ENCODE peak calls at places on chromosomes 11 and 22, in six cellular contexts. One of them, this sample, is unnamed.

GRCh38 chr11:128179049-128179448 is 408.3 kb downstream of the ETS1 start:
- DNase-seq in coronary artery: no peak
- DNase-seq in neural progenitor cell: no peak
- DNase-seq in OCI-LY7: no peak
- DNase-seq in lower lobe of right lung: no peak
- DNase-seq in fibroblast of pulmonary artery: no peak
- DNase-seq in this sample: no peak

GRCh38 chr11:11247576-11247975 is 105.5 kb downstream of the CSNK2A3 start:
- DNase-seq in OCI-LY7: no peak
- DNase-seq in neural progenitor cell: no peak
- DNase-seq in fibroblast of pulmonary artery: no peak
- DNase-seq in lower lobe of right lung: no peak
- DNase-seq in coronary artery: no peak
- DNase-seq in this sample: no peak

GRCh38 chr11:45737056-45737455 is 67.9 kb upstream of the SLC35C1 start:
- DNase-seq in lower lobe of right lung: no peak
- DNase-seq in fibroblast of pulmonary artery: no peak
- DNase-seq in OCI-LY7: no peak
- DNase-seq in coronary artery: no peak
- DNase-seq in neural progenitor cell: no peak
- DNase-seq in this sample: peak

GRCh38 chr11:108967571-108967970 is 302.7 kb downstream of the DDX10 start:
- DNase-seq in coronary artery: no peak
- DNase-seq in fibroblast of pulmonary artery: no peak
- DNase-seq in lower lobe of right lung: no peak
- DNase-seq in OCI-LY7: no peak
- DNase-seq in neural progenitor cell: no peak
- DNase-seq in this sample: no peak

GRCh38 chr11:77031599-77031998 is 2.6 kb upstream of the B3GNT6 start:
- DNase-seq in neural progenitor cell: no peak
- DNase-seq in OCI-LY7: no peak
- DNase-seq in fibroblast of pulmonary artery: no peak
- DNase-seq in lower lobe of right lung: no peak
- DNase-seq in coronary artery: no peak
- DNase-seq in this sample: no peak

GRCh38 chr11:59426361-59427067 is at the start of gene OR5A2:
- DNase-seq in fibroblast of pulmonary artery: no peak
- DNase-seq in lower lobe of right lung: no peak
- DNase-seq in coronary artery: no peak
- DNase-seq in neural progenitor cell: peak
- DNase-seq in OCI-LY7: no peak
- DNase-seq in this sample: peak

GRCh38 chr22:23244690-23245044 is 64.4 kb downstream of the BCR start:
- DNase-seq in fibroblast of pulmonary artery: no peak
- DNase-seq in coronary artery: no peak
- DNase-seq in lower lobe of right lung: no peak
- DNase-seq in neural progenitor cell: no peak
- DNase-seq in OCI-LY7: no peak
- DNase-seq in this sample: no peak

GRCh38 chr22:25930710-25931353 is 188.8 kb downstream of the MYO18B start:
- DNase-seq in lower lobe of right lung: no peak
- DNase-seq in fibroblast of pulmonary artery: no peak
- DNase-seq in coronary artery: no peak
- DNase-seq in OCI-LY7: no peak
- DNase-seq in neural progenitor cell: no peak
- DNase-seq in this sample: no peak

GRCh38 chr11:11288972-11289616 is 64.0 kb downstream of the CSNK2A3 start:
- DNase-seq in neural progenitor cell: no peak
- DNase-seq in fibroblast of pulmonary artery: no peak
- DNase-seq in coronary artery: no peak
- DNase-seq in OCI-LY7: no peak
- DNase-seq in lower lobe of right lung: no peak
- DNase-seq in this sample: no peak

GRCh38 chr11:96338910-96339703 is 3.9 kb downstream of the MAML2 start:
- DNase-seq in coronary artery: peak
- DNase-seq in OCI-LY7: peak
- DNase-seq in fibroblast of pulmonary artery: peak
- DNase-seq in neural progenitor cell: no peak
- DNase-seq in lower lobe of right lung: peak
- DNase-seq in this sample: peak

GRCh38 chr22:22753526-22754267 is 109.3 kb downstream of the GGTLC2 start:
- DNase-seq in coronary artery: peak
- DNase-seq in lower lobe of right lung: no peak
- DNase-seq in fibroblast of pulmonary artery: peak
- DNase-seq in neural progenitor cell: peak
- DNase-seq in OCI-LY7: peak
- DNase-seq in this sample: peak

GRCh38 chr11:75184051-75184450 is 33.1 kb downstream of the SLCO2B1 start:
- DNase-seq in coronary artery: no peak
- DNase-seq in fibroblast of pulmonary artery: no peak
- DNase-seq in neural progenitor cell: no peak
- DNase-seq in OCI-LY7: no peak
- DNase-seq in lower lobe of right lung: no peak
- DNase-seq in this sample: no peak

DNA sequence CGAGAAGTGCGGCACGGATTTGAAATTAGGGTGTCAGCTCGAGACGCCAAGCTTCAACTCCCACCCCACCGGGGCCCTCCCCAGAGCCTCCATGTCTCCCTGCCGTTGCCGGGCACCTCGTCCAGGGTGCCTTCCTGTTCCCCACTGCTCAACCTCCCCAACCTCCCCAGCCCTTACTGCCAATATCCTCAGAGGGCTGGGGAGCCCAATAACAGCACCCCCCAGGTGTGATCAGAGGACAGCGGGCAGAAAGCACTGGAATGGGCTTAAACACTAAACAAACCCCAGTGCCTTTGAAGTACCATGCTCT is 1336.4 kb downstream of the TBC1D22A start:
- DNase-seq in neural progenitor cell: no peak
- DNase-seq in fibroblast of pulmonary artery: no peak
- DNase-seq in OCI-LY7: no peak
- DNase-seq in coronary artery: peak
- DNase-seq in lower lobe of right lung: no peak
- DNase-seq in this sample: no peak
- H3K4me3 ChIP-seq in neural progenitor cell: no peak
- H3K4me3 ChIP-seq in fibroblast of pulmonary artery: no peak
- H3K4me3 ChIP-seq in OCI-LY7: peak
- H3K4me3 ChIP-seq in coronary artery: no peak
- H3K4me3 ChIP-seq in lower lobe of right lung: no peak
- H3K4me3 ChIP-seq in this sample: no peak

GRCh38 chr22:21448627-21449416 is 18.4 kb upstream of the TMEM191C start:
- DNase-seq in lower lobe of right lung: peak
- DNase-seq in fibroblast of pulmonary artery: no peak
- DNase-seq in neural progenitor cell: peak
- DNase-seq in OCI-LY7: no peak
- DNase-seq in coronary artery: no peak
- DNase-seq in this sample: no peak

GRCh38 chr22:21446128-21446826 is 20.9 kb upstream of the TMEM191C start:
- DNase-seq in fibroblast of pulmonary artery: no peak
- DNase-seq in OCI-LY7: no peak
- DNase-seq in lower lobe of right lung: peak
- DNase-seq in coronary artery: no peak
- DNase-seq in neural progenitor cell: peak
- DNase-seq in this sample: no peak

GRCh38 chr22:21446827-21447690 is 20.1 kb upstream of the TMEM191C start:
- DNase-seq in neural progenitor cell: no peak
- DNase-seq in fibroblast of pulmonary artery: no peak
- DNase-seq in lower lobe of right lung: peak
- DNase-seq in OCI-LY7: no peak
- DNase-seq in coronary artery: no peak
- DNase-seq in this sample: no peak

GRCh38 chr22:21449531-21450319 is 17.5 kb upstream of the TMEM191C start:
- DNase-seq in coronary artery: peak
- DNase-seq in neural progenitor cell: peak
- DNase-seq in lower lobe of right lung: peak
- DNase-seq in OCI-LY7: no peak
- DNase-seq in fibroblast of pulmonary artery: no peak
- DNase-seq in this sample: no peak

GRCh38 chr22:21447694-21448402 is 19.3 kb upstream of the TMEM191C start:
- DNase-seq in coronary artery: no peak
- DNase-seq in fibroblast of pulmonary artery: no peak
- DNase-seq in neural progenitor cell: peak
- DNase-seq in lower lobe of right lung: peak
- DNase-seq in OCI-LY7: no peak
- DNase-seq in this sample: no peak
- TF ChIP-seq CTCF in coronary artery: no peak
- TF ChIP-seq CTCF in fibroblast of pulmonary artery: peak
- TF ChIP-seq CTCF in neural progenitor cell: peak
- TF ChIP-seq CTCF in lower lobe of right lung: no peak
- TF ChIP-seq CTCF in OCI-LY7: peak
- TF ChIP-seq CTCF in this sample: peak

GRCh38 chr11:57775474-57775873 is 13.9 kb downstream of the CTNND1 start:
- DNase-seq in fibroblast of pulmonary artery: no peak
- DNase-seq in neural progenitor cell: no peak
- DNase-seq in coronary artery: no peak
- DNase-seq in lower lobe of right lung: no peak
- DNase-seq in OCI-LY7: no peak
- DNase-seq in this sample: no peak
- H3K4me3 ChIP-seq in fibroblast of pulmonary artery: peak
- H3K4me3 ChIP-seq in neural progenitor cell: peak
- H3K4me3 ChIP-seq in coronary artery: peak
- H3K4me3 ChIP-seq in lower lobe of right lung: peak
- H3K4me3 ChIP-seq in OCI-LY7: no peak
- H3K4me3 ChIP-seq in this sample: no peak

GRCh38 chr22:26942301-26942927 is 285.0 kb downstream of the MIAT start:
- DNase-seq in OCI-LY7: no peak
- DNase-seq in neural progenitor cell: peak
- DNase-seq in coronary artery: no peak
- DNase-seq in lower lobe of right lung: no peak
- DNase-seq in fibroblast of pulmonary artery: no peak
- DNase-seq in this sample: no peak

GRCh38 chr22:26939466-26939865 is 282.1 kb downstream of the MIAT start:
- DNase-seq in coronary artery: no peak
- DNase-seq in neural progenitor cell: no peak
- DNase-seq in lower lobe of right lung: no peak
- DNase-seq in fibroblast of pulmonary artery: no peak
- DNase-seq in OCI-LY7: no peak
- DNase-seq in this sample: no peak

GRCh38 chr22:26937213-26937612 is 279.8 kb downstream of the MIAT start:
- DNase-seq in lower lobe of right lung: no peak
- DNase-seq in OCI-LY7: no peak
- DNase-seq in neural progenitor cell: no peak
- DNase-seq in coronary artery: no peak
- DNase-seq in fibroblast of pulmonary artery: no peak
- DNase-seq in this sample: no peak
- TF ChIP-seq CTCF in lower lobe of right lung: no peak
- TF ChIP-seq CTCF in OCI-LY7: peak
- TF ChIP-seq CTCF in neural progenitor cell: no peak
- TF ChIP-seq CTCF in coronary artery: no peak
- TF ChIP-seq CTCF in fibroblast of pulmonary artery: no peak
- TF ChIP-seq CTCF in this sample: no peak

DNA sequence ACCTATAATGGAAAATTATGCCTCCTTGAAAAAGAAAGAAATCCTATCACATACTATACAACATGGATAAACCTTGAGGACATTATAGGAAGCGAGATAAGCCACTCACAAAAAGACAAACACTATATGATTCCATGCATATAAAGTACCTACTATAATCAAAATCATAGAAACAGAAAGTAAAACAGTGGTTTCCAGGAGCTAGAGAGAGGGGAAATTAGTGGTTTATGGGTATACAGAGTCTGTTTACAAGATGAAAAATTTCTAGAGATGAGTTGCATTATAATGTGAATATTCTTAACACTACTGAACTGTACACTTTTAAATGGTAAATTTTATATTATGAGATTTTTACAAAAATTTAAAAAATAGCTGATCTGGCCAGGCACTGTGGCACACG is 40.5 kb upstream of the ARHGAP42 start:
- DNase-seq in lower lobe of right lung: no peak
- DNase-seq in OCI-LY7: no peak
- DNase-seq in neural progenitor cell: no peak
- DNase-seq in fibroblast of pulmonary artery: no peak
- DNase-seq in coronary artery: no peak
- DNase-seq in this sample: no peak
- H3K4me3 ChIP-seq in lower lobe of right lung: no peak
- H3K4me3 ChIP-seq in OCI-LY7: no peak
- H3K4me3 ChIP-seq in neural progenitor cell: no peak
- H3K4me3 ChIP-seq in fibroblast of pulmonary artery: no peak
- H3K4me3 ChIP-seq in coronary artery: no peak
- H3K4me3 ChIP-seq in this sample: no peak

DNA sequence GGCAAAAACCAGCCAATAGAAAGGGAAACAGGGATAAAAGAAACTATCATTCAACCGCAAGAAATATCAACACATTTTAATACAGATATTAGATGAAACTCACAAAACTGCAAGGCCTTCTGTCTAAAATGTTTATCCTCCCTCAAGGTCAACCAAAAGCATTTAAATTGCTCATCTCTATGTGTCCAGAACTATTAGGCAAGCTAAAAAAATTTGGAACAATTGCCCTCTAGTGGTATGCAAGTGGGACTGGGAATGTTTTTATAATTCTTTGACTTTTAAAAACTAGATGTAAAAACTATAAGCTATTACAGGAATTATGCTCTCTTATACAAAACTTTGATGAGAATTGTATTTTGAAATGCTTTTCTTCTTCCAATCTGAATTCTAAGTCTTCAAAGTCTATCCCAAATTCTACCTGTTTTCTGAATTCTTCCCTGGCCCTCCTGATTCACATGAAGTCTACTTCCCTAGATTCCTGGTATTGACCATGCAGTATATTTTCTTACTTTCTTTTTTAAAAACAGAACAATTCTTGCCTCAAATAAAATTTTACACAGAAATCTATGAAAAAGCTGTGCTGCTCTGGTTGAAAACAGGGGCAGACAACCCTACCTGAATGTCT is 4.9 kb downstream of the CWC15 start:
- DNase-seq in neural progenitor cell: no peak
- DNase-seq in OCI-LY7: peak
- DNase-seq in coronary artery: no peak
- DNase-seq in lower lobe of right lung: no peak
- DNase-seq in fibroblast of pulmonary artery: peak
- DNase-seq in this sample: peak
- TF ChIP-seq CTCF in neural progenitor cell: peak
- TF ChIP-seq CTCF in OCI-LY7: peak
- TF ChIP-seq CTCF in coronary artery: peak
- TF ChIP-seq CTCF in lower lobe of right lung: peak
- TF ChIP-seq CTCF in fibroblast of pulmonary artery: peak
- TF ChIP-seq CTCF in this sample: peak

This sample was measured in epithelial cell of esophagus.